ENCODE peak calls at places on chromosomes 1 and 21, in eight cellular contexts. O, F, W, X, M, N, P and E are unnamed samples.

GRCh38 chr1:201696217-201696761 is 132.7 kb upstream of the IPO9 start:
- DNase-seq in X (no peak), F (peak), O (no peak), W (no peak), P (peak), M (peak), N (peak), E (no peak)

GRCh38 chr1:177126267-177126666 is 38.2 kb downstream of the ASTN1 start:
- DNase-seq in W (no peak), N (no peak), M (no peak), X (no peak), F (no peak), P (no peak), O (no peak), E (no peak)

GRCh38 chr21:35811115-35811806 is 249.1 kb downstream of the SETD4 start:
- DNase-seq in M (no peak), F (no peak), X (no peak), P (no peak), O (no peak), N (no peak), W (no peak), E (no peak)

GRCh38 chr1:14476170-14476955 is 122.1 kb upstream of the KAZN start:
- DNase-seq in F (no peak), X (no peak), O (no peak), P (no peak), M (peak), N (no peak), W (no peak), E (no peak)

GRCh38 chr1:217917277-217917887 is 286.2 kb downstream of the SPATA17 start:
- DNase-seq in F (no peak), X (no peak), P (no peak), O (no peak), W (no peak), M (no peak), N (no peak), E (no peak)

GRCh38 chr21:41973427-41973831 is 19.6 kb upstream of the C2CD2 start:
- DNase-seq in N (no peak), M (no peak), O (no peak), W (peak), P (no peak), F (no peak), X (no peak), E (no peak)

GRCh38 chr1:101196668-101197067 is 40.2 kb upstream of the S1PR1 start:
- DNase-seq in W (no peak), F (no peak), M (no peak), O (no peak), X (no peak), N (no peak), P (no peak), E (no peak)

GRCh38 chr1:233681285-233681684 is 67.4 kb downstream of the KCNK1 start:
- DNase-seq in N (no peak), X (no peak), P (no peak), M (no peak), O (no peak), W (no peak), F (no peak), E (no peak)

GRCh38 chr21:31135536-31136184 is 97.4 kb upstream of the KRTAP19-8 start:
- DNase-seq in W (no peak), O (no peak), P (no peak), X (no peak), M (no peak), F (no peak), N (no peak), E (no peak)

GRCh38 chr1:53369034-53369750 is 41.3 kb upstream of the LRP8 start:
- DNase-seq in M (no peak), X (no peak), O (no peak), N (no peak), F (no peak), W (peak), P (no peak), E (no peak)

GRCh38 chr1:175978476-175978875 is 228.6 kb downstream of the COP1 start:
- DNase-seq in O (no peak), F (no peak), W (no peak), N (peak), M (no peak), X (no peak), P (no peak), E (no peak)

GRCh38 chr1:97844552-97845089 is 76.2 kb downstream of the DPYD start:
- DNase-seq in O (no peak), N (no peak), X (no peak), F (peak), M (no peak), P (no peak), W (no peak), E (no peak)

GRCh38 chr1:42735056-42735455 is 5.0 kb downstream of the CLDN19 start:
- DNase-seq in X (no peak), M (no peak), W (no peak), N (no peak), P (no peak), F (no peak), O (no peak), E (no peak)

GRCh38 chr21:27648560-27648959 is 681.7 kb upstream of the ADAMTS5 start:
- DNase-seq in O (no peak), X (no peak), P (no peak), W (no peak), M (peak), F (no peak), N (peak), E (no peak)

GRCh38 chr21:45418301-45419071 is 13.5 kb downstream of the COL18A1 start:
- DNase-seq in W (no peak), M (no peak), P (peak), F (peak), O (no peak), X (no peak), N (no peak), E (no peak)

GRCh38 chr1:233485809-233486398 is 128.0 kb upstream of the KCNK1 start:
- DNase-seq in P (no peak), W (no peak), X (no peak), M (no peak), O (no peak), N (no peak), F (no peak), E (no peak)

GRCh38 chr1:94236021-94236491 is 1.3 kb downstream of the ARHGAP29 start:
- DNase-seq in N (no peak), M (no peak), X (no peak), W (no peak), P (no peak), F (peak), O (no peak), E (no peak)

GRCh38 chr21:16193758-16194606 is 464.2 kb downstream of the USP25 start:
- DNase-seq in M (peak), O (no peak), F (peak), P (peak), W (peak), X (no peak), N (peak), E (no peak)

GRCh38 chr21:32410291-32410690 is 2.2 kb upstream of the EVA1C start:
- DNase-seq in F (no peak), P (no peak), O (no peak), N (no peak), M (no peak), X (no peak), W (no peak), E (no peak)

GRCh38 chr1:61080408-61081134 is 1.8 kb upstream of the NFIA start:
- DNase-seq in M (no peak), X (no peak), P (no peak), F (no peak), W (no peak), O (no peak), N (no peak), E (no peak)

GRCh38 chr1:196376648-196377295 is 231.5 kb downstream of the KCNT2 start:
- DNase-seq in M (no peak), P (no peak), F (no peak), N (no peak), X (no peak), O (no peak), W (no peak), E (no peak)

GRCh38 chr1:176110203-176110602 is 96.9 kb downstream of the COP1 start:
- DNase-seq in O (no peak), M (no peak), W (no peak), N (no peak), P (no peak), X (no peak), F (no peak), E (no peak)

GRCh38 chr1:15501208-15502032 is 22.6 kb downstream of the CASP9 start:
- DNase-seq in X (peak), P (peak), W (peak), O (peak), M (peak), N (no peak), F (peak), E (peak)

GRCh38 chr1:103516693-103517092 is 8.8 kb upstream of the RNPC3 start:
- DNase-seq in M (no peak), O (peak), X (no peak), F (no peak), P (no peak), W (no peak), N (no peak), E (no peak)

GRCh38 chr1:90768826-90769225 is 51.7 kb upstream of the BARHL2 start:
- DNase-seq in O (no peak), X (no peak), M (no peak), N (no peak), F (no peak), P (no peak), W (no peak), E (no peak)

GRCh38 chr1:38062361-38063288 is 16.0 kb upstream of the POU3F1 start:
- DNase-seq in P (no peak), W (no peak), F (no peak), O (no peak), X (no peak), N (no peak), M (no peak), E (no peak)

GRCh38 chr1:54151013-54151412 is 1.8 kb downstream of the CDCP2 start:
- DNase-seq in M (no peak), P (no peak), N (no peak), O (no peak), F (no peak), W (no peak), X (no peak), E (no peak)

GRCh38 chr21:37668462-37669239 is 247.6 kb downstream of the KCNJ6 start:
- DNase-seq in P (no peak), M (no peak), N (no peak), W (no peak), X (no peak), O (no peak), F (no peak), E (no peak)

GRCh38 chr1:205962821-205963221 is 19.6 kb upstream of the SLC26A9 start:
- DNase-seq in O (no peak), N (no peak), M (no peak), P (no peak), W (peak), X (no peak), F (no peak), E (no peak)

GRCh38 chr1:65832296-65832695 is 39.6 kb downstream of the PDE4B start:
- DNase-seq in W (no peak), X (no peak), P (no peak), M (no peak), F (no peak), N (peak), O (no peak), E (no peak)

GRCh38 chr1:117371436-117372151 is 4.3 kb downstream of the MAN1A2 start:
- DNase-seq in P (no peak), X (no peak), W (no peak), N (no peak), M (no peak), O (no peak), F (no peak), E (no peak)

GRCh38 chr1:214466759-214467585 is 84.4 kb downstream of the PTPN14 start:
- DNase-seq in W (no peak), F (no peak), P (no peak), O (no peak), M (no peak), X (no peak), N (no peak), E (no peak)

GRCh38 chr1:246837418-246838117 is 94.2 kb downstream of the AHCTF1 start:
- DNase-seq in O (no peak), W (no peak), P (no peak), M (no peak), X (no peak), F (no peak), N (no peak), E (no peak)